ENCODE peak calls at places on chromosome X, in seven cellular contexts. L, Y, W, I, U, B and J are unnamed samples. For H3K79me2, the result is how much of the 10 kb centered on the place peaks cover.

GRCh38 chrX:63566856-63567255 is 215.7 kb upstream of the SPIN4 start:
- DNase-seq in B (no peak), I (no peak), L (no peak), W (no peak), U (no peak), Y (no peak), J (no peak)

GRCh38 chrX:4994855-4995254 is 1233.8 kb downstream of the NLGN4X start:
- DNase-seq in Y (no peak), I (no peak), U (no peak), B (no peak), L (no peak), W (peak), J (no peak)

GRCh38 chrX:150405006-150405405 is 41.9 kb downstream of the MAMLD1 start:
- DNase-seq in B (no peak), U (no peak), L (no peak), Y (no peak), I (no peak), W (no peak), J (no peak)

GRCh38 chrX:93791304-93791703 is 117.3 kb downstream of the FAM133A start:
- DNase-seq in W (no peak), U (no peak), Y (no peak), I (no peak), B (no peak), L (no peak), J (no peak)

GRCh38 chrX:10166248-10166716 is 9.5 kb downstream of the CLCN4 start:
- DNase-seq in I (no peak), Y (no peak), W (no peak), L (no peak), U (no peak), B (no peak), J (no peak)

GRCh38 chrX:142089193-142089592 is 115.9 kb downstream of the MAGEC2 start:
- DNase-seq in U (no peak), Y (peak), B (peak), I (peak), L (no peak), W (peak), J (no peak)

GRCh38 chrX:135585153-135585552 is 64.7 kb downstream of the INTS6L start:
- DNase-seq in U (no peak), B (no peak), W (no peak), Y (no peak), I (no peak), L (no peak), J (no peak)

GRCh38 chrX:17687648-17688047 is 49.6 kb upstream of the SCML1 start:
- DNase-seq in I (no peak), Y (no peak), U (no peak), W (no peak), L (no peak), B (no peak), J (no peak)

GRCh38 chrX:40313269-40313668 is 215.5 kb upstream of the BCOR start:
- DNase-seq in U (no peak), B (no peak), W (no peak), L (no peak), I (no peak), Y (no peak), J (no peak)

GRCh38 chrX:150770623-150771022 is 77.4 kb downstream of the MTMR1 start:
- DNase-seq in L (no peak), U (no peak), B (no peak), Y (no peak), I (no peak), W (no peak), J (no peak)

GRCh38 chrX:48645669-48646068 is 37.9 kb upstream of the WAS start:
- DNase-seq in Y (no peak), U (no peak), W (no peak), I (no peak), B (no peak), L (no peak), J (no peak)

GRCh38 chrX:39212456-39212855 is 411.2 kb downstream of the MID1IP1 start:
- DNase-seq in Y (no peak), B (no peak), I (no peak), U (no peak), W (peak), L (no peak), J (no peak)

GRCh38 chrX:55919367-55920221 is 202.0 kb downstream of the RRAGB start:
- DNase-seq in Y (no peak), L (peak), W (peak), I (no peak), U (no peak), B (no peak), J (no peak)

GRCh38 chrX:42422961-42423360 is 355.0 kb downstream of the PPP1R2C start:
- DNase-seq in U (no peak), W (peak), I (no peak), L (no peak), B (no peak), Y (no peak), J (no peak)

GRCh38 chrX:56726609-56727008 is 2.4 kb upstream of the NBDY start:
- DNase-seq in Y (peak), L (peak), I (peak), U (no peak), B (peak), W (peak), J (peak)

GRCh38 chrX:49053223-49054072 is 5.4 kb upstream of the CCDC120 start:
- DNase-seq in W (peak), Y (peak), B (peak), I (peak), U (peak), L (peak), J (peak)

GRCh38 chrX:19739683-19740082 is 147.7 kb downstream of the SH3KBP1 start:
- DNase-seq in L (peak), W (peak), U (peak), I (peak), Y (peak), B (peak), J (peak)
- H3K79me2 ChIP-seq in L (under half), W (under half), U (under half), I (under half), Y (under half), B (under half), J (under half)

GRCh38 chrX:45815389-45815788 is 614.7 kb upstream of the DIPK2B start:
- DNase-seq in B (peak), Y (no peak), L (no peak), U (no peak), I (no peak), W (no peak), J (no peak)

GRCh38 chrX:45807572-45808425 is 607.1 kb upstream of the DIPK2B start:
- DNase-seq in L (no peak), Y (peak), B (peak), W (no peak), U (no peak), I (peak), J (peak)

GRCh38 chrX:45806410-45807121 is 605.9 kb upstream of the DIPK2B start:
- DNase-seq in B (peak), U (no peak), W (no peak), I (peak), Y (peak), L (no peak), J (no peak)

DNA sequence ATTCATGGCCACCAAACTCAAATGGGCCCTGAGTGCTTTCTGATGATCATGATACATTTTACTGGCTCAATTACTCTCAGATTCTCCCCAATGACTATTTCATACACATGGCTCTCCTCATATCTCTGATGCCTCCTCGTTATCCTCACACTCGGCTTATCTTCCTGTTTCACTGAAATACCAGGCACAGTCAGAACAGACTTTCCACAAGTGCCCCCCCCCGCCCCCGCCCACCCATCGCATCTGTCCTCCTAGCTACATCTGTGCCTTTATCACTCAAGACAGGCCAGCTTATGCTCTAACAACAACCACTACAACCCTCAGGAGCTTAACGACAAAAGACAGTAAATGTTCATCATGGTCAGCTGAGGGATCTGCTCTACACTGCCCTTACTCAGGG is 610.6 kb upstream of the DIPK2B start:
- DNase-seq in I (no peak), L (no peak), B (no peak), W (no peak), U (no peak), Y (no peak), J (no peak)
- H3K79me2 ChIP-seq in I (under half), L (under half), B (under half), W (half or more), U (under half), Y (half or more), J (half or more)

GRCh38 chrX:153972368-153973126 is at the start of gene TMEM187:
- DNase-seq in U (peak), B (peak), Y (peak), L (peak), I (peak), W (peak), J (peak)
- H3K79me2 ChIP-seq in U (under half), B (under half), Y (half or more), L (under half), I (half or more), W (half or more), J (under half)

DNA sequence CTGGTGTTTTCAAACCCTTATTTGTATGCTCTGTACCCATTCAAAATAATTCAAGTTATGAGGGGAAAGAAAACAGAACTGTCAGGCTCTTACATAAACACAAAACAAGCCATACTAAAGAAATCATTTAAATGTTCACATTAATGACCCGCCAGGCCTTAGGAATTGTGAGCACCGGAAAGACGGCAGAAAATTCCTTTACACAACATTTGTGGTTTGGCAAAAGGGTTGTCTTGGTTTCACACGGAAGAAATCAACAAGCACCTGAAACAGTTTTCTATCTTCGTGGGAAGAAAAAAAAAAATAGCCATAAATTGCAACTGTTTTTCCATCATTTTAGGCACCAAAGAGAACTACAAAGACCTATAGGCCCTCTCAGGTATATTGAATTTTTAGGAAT is 188.5 kb upstream of the FTHL17 start:
- DNase-seq in B (no peak), L (no peak), I (no peak), W (no peak), Y (no peak), U (no peak), J (no peak)
- H3K79me2 ChIP-seq in B (under half), L (under half), I (under half), W (under half), Y (under half), U (under half), J (under half)

DNA sequence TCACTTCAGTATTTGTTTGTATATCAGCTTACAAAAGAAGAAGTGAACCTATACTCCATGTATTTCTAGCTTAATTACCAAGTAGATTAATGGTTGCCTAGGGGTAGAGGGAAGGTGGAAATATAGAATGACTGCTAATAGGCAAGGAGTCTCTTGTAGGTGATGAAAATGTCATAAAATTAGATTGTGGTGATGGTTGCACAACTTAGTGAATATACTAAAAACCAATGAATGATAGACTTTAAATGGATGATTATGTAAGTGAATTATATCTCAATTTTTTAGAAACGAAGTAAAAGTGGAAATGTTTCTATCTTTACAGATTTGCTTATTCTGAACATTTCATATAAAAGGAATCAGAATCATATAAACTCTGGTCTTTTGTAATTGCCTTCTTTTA is 165.5 kb downstream of the AWAT2 start:
- DNase-seq in I (no peak), Y (no peak), W (no peak), B (no peak), U (no peak), L (no peak), J (no peak)
- H3K79me2 ChIP-seq in I (under half), Y (under half), W (under half), B (under half), U (under half), L (under half), J (under half)

DNA sequence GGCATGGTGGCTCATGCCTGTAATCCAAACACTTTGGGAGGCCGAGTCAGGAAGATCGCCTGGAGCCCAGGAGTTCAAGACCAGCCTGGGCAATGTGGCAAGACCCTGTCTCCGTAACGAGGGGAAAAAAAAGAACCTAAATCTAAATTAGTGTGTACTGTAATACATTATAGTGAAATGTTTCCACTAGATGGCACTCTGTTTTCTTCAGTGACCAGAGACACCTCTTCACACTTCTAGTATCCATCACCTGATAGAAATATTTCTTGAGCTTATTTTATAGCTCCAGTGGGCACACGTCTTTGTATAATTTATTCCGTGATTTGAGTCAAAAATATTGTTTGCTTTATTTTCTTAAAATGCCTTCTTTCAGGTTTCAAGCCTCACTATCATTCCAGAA is 600.9 kb upstream of the DIPK2B start:
- DNase-seq in L (peak), W (peak), B (no peak), I (peak), U (no peak), Y (peak), J (peak)
- H3K79me2 ChIP-seq in L (under half), W (half or more), B (under half), I (under half), U (under half), Y (half or more), J (half or more)